ENCODE peak calls at places on chromosomes 13 and 19, in five cellular contexts. H, V, F, Q and B are unnamed samples.

GRCh38 chr13:74869846-74870245 is 612.1 kb downstream of the TBC1D4 start:
- DNase-seq in H (no peak), V (no peak), F (no peak), Q (no peak), B (no peak)

GRCh38 chr13:109833071-109833470 is 46.7 kb upstream of the IRS2 start:
- DNase-seq in H (no peak), V (no peak), F (no peak), Q (no peak), B (no peak)

GRCh38 chr13:101916108-101916757 is 463.8 kb downstream of the ITGBL1 start:
- DNase-seq in H (peak), V (peak), F (no peak), Q (peak), B (peak)

GRCh38 chr13:36345438-36346221 is 564 bp downstream of the SPART start:
- DNase-seq in H (peak), V (peak), F (no peak), Q (peak), B (peak)

GRCh38 chr13:41597348-41598041 is 140.1 kb downstream of the RGCC start:
- DNase-seq in H (no peak), V (peak), F (no peak), Q (no peak), B (no peak)

GRCh38 chr19:36916991-36917390 is 859 bp downstream of the ZNF568 start:
- DNase-seq in H (no peak), V (peak), F (no peak), Q (no peak), B (no peak)

GRCh38 chr13:101838305-101838835 is 385.9 kb downstream of the ITGBL1 start:
- DNase-seq in H (no peak), V (peak), F (no peak), Q (no peak), B (no peak)

GRCh38 chr19:8423821-8424223 is 10.7 kb downstream of the MARCHF2 start:
- DNase-seq in H (peak), V (peak), F (peak), Q (peak), B (peak)

GRCh38 chr13:21719463-21719862 is 48.6 kb downstream of the FGF9 start:
- DNase-seq in H (no peak), V (no peak), F (no peak), Q (no peak), B (no peak)

GRCh38 chr13:67069117-67069767 is 160.9 kb downstream of the PCDH9 start:
- DNase-seq in H (no peak), V (no peak), F (no peak), Q (no peak), B (no peak)

GRCh38 chr13:111184685-111185401 is 69.7 kb downstream of the ARHGEF7 start:
- DNase-seq in H (no peak), V (no peak), F (no peak), Q (no peak), B (no peak)

GRCh38 chr19:17757125-17757524 is 5.8 kb downstream of the FCHO1 start:
- DNase-seq in H (peak), V (peak), F (no peak), Q (peak), B (no peak)

GRCh38 chr13:71460179-71460578 is 406.8 kb downstream of the DACH1 start:
- DNase-seq in H (no peak), V (no peak), F (no peak), Q (no peak), B (no peak)

GRCh38 chr19:14416743-14417214 is 2.4 kb downstream of the DDX39A start:
- DNase-seq in H (no peak), V (no peak), F (no peak), Q (no peak), B (no peak)

GRCh38 chr13:107865643-107866006 is 349.7 kb downstream of the LIG4 start:
- DNase-seq in H (no peak), V (peak), F (no peak), Q (no peak), B (no peak)

GRCh38 chr19:39599116-39599515 is 3.2 kb upstream of the LGALS13 start:
- DNase-seq in H (no peak), V (peak), F (no peak), Q (no peak), B (peak)

GRCh38 chr19:55526216-55527196 is 10.4 kb downstream of the SBK2 start:
- DNase-seq in H (peak), V (peak), F (no peak), Q (peak), B (no peak)

GRCh38 chr19:55283548-55284393 is at the start of gene BRSK1:
- DNase-seq in H (peak), V (peak), F (peak), Q (peak), B (peak)

GRCh38 chr19:29232315-29232852 is 19.4 kb upstream of the UQCRFS1 start:
- DNase-seq in H (no peak), V (no peak), F (no peak), Q (no peak), B (no peak)

GRCh38 chr19:23273022-23273593 is 22.9 kb upstream of the ZNF724 start:
- DNase-seq in H (no peak), V (peak), F (no peak), Q (no peak), B (no peak)

GRCh38 chr19:17334414-17335409 is at the start of gene ANO8:
- DNase-seq in H (peak), V (peak), F (peak), Q (peak), B (peak)

GRCh38 chr13:109273326-109273751 is 513.0 kb downstream of the IRS2 start:
- DNase-seq in H (no peak), V (peak), F (no peak), Q (no peak), B (no peak)

GRCh38 chr13:24997367-24997967 is 98.5 kb upstream of the PABPC3 start:
- DNase-seq in H (no peak), V (peak), F (no peak), Q (no peak), B (peak)

GRCh38 chr13:40375522-40376171 is 290.8 kb downstream of the FOXO1 start:
- DNase-seq in H (no peak), V (no peak), F (no peak), Q (no peak), B (no peak)

GRCh38 chr13:111005808-111006494 is 91.1 kb upstream of the ANKRD10 start:
- DNase-seq in H (peak), V (peak), F (no peak), Q (peak), B (no peak)

GRCh38 chr13:25768726-25769270 is 283.0 kb downstream of the SHISA2 start:
- DNase-seq in H (no peak), V (peak), F (no peak), Q (no peak), B (no peak)

GRCh38 chr13:75481176-75482069 is 546 bp downstream of the TBC1D4 start:
- DNase-seq in H (peak), V (peak), F (no peak), Q (peak), B (peak)

GRCh38 chr13:84481958-84482357 is 599.7 kb upstream of the SLITRK1 start:
- DNase-seq in H (no peak), V (peak), F (no peak), Q (no peak), B (no peak)

GRCh38 chr13:100738176-100738855 is 63.7 kb upstream of the TMTC4 start:
- DNase-seq in H (no peak), V (no peak), F (no peak), Q (no peak), B (no peak)

GRCh38 chr19:50317115-50317514 is 12.1 kb downstream of the KCNC3 start:
- DNase-seq in H (no peak), V (no peak), F (no peak), Q (no peak), B (no peak)

GRCh38 chr19:50313812-50314536 is 15.2 kb downstream of the KCNC3 start:
- DNase-seq in H (peak), V (no peak), F (no peak), Q (no peak), B (no peak)

GRCh38 chr19:50318438-50318837 is 10.7 kb downstream of the KCNC3 start:
- DNase-seq in H (no peak), V (no peak), F (no peak), Q (no peak), B (no peak)

GRCh38 chr19:50314724-50315700 is 14.2 kb downstream of the KCNC3 start:
- DNase-seq in H (peak), V (no peak), F (no peak), Q (no peak), B (no peak)

GRCh38 chr19:50315773-50316448 is 13.3 kb downstream of the KCNC3 start:
- DNase-seq in H (no peak), V (peak), F (no peak), Q (no peak), B (no peak)
- TF ChIP-seq CTCF in H (no peak), V (no peak), F (no peak), Q (no peak), B (no peak)

DNA sequence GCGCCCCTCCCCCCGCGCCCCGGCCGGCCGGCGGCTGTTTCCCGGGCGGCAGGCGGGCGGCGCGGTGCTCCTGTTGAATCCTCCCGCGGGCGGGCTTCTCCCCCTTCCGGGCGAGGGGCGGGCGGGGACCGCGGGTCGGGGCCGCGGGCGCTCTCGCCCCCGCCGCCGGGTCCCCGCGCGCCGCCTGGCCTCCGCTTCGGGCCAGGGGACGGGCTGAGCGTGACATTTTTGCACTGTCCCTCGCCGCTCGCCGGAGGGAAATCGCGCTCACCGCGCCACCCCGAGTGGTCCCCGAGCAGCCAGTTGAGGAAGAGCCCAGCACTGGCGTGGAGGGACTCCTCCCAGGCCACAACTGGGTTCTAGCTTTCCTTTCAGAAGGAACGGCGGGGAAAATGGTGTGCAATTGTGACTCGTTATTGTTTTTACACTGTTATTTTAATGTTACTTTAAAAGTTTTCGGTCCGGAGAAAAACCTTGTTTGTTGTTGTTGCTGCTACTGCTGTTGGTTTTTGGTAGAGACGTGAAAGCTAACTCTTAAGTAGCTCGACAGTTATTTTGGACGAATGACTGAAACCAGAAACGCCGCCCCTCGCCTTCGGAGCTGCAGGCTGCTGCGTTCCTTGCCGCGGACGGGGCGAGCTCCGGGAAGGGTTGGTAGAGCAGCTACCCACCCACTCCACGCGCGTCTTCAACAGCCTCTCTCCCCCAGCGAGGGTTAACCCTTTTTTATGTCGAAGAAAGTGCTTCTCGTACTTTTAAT is 942 bp downstream of the PDS5B start:
- DNase-seq in H (peak), V (peak), F (peak), Q (peak), B (peak)
- TF ChIP-seq CTCF in H (peak), V (no peak), F (no peak), Q (no peak), B (no peak)

DNA sequence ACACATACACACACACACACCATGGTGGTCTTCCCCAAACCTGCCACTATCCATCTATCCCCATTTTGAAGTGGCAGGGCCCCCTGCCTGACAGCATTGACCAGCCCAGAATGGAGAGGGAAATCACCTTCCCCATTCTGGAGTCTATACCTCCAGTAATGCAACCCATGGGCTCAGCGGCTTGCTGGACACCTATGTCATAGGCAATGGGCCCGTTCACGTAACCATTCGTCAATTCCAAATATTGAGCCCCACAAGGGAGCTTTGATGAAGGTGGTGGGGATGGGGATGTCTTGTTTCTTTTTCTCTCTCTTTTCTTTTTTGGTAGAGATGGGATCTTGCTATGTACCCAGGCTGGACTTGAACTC is 63.1 kb downstream of the AP1M1 start:
- DNase-seq in H (no peak), V (no peak), F (no peak), Q (no peak), B (no peak)
- TF ChIP-seq CTCF in H (no peak), V (no peak), F (no peak), Q (no peak), B (no peak)

GRCh38 chr19:46727757-46728156 is 10.8 kb upstream of the PRKD2 start:
- DNase-seq in H (peak), V (no peak), F (no peak), Q (no peak), B (no peak)

GRCh38 chr19:46728208-46728607 is 11.3 kb upstream of the PRKD2 start:
- DNase-seq in H (peak), V (no peak), F (no peak), Q (peak), B (peak)

GRCh38 chr19:46729696-46730095 is 12.8 kb upstream of the PRKD2 start:
- DNase-seq in H (no peak), V (no peak), F (no peak), Q (no peak), B (no peak)

GRCh38 chr19:46730187-46730586 is 13.3 kb upstream of the PRKD2 start:
- DNase-seq in H (no peak), V (no peak), F (no peak), Q (no peak), B (no peak)

GRCh38 chr19:46728693-46729339 is 11.9 kb upstream of the PRKD2 start:
- DNase-seq in H (peak), V (peak), F (no peak), Q (peak), B (peak)
- TF ChIP-seq CTCF in H (peak), V (peak), F (peak), Q (peak), B (peak)

DNA sequence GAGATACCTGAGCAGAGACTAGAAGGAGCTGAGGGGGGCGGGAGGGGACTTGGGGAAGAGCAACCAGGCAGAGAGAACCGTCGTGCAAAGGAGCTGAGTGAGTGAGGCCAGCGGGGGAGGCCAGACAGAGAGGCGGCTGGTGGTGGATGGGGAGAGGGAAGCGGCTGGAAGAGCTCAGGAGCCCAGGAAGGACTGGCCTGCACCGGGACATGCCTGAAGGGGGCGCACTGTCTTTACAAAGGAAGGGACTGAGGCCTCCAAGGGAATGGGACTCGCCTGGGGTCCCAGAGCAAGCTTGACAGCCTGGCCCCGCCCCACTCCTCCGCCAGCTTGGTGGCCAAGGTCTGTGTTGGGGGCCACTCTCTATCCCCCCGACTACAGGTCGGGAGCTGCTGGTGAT is 14.9 kb downstream of the ONECUT3 start:
- DNase-seq in H (no peak), V (no peak), F (no peak), Q (no peak), B (peak)
- TF ChIP-seq CTCF in H (no peak), V (peak), F (peak), Q (no peak), B (no peak)

GRCh38 chr19:42024622-42025111 is 30.6 kb upstream of the ATP1A3 start:
- DNase-seq in H (no peak), V (no peak), F (no peak), Q (peak), B (no peak)

GRCh38 chr19:42021185-42021584 is 27.2 kb upstream of the ATP1A3 start:
- DNase-seq in H (no peak), V (no peak), F (no peak), Q (no peak), B (no peak)

GRCh38 chr19:42022616-42023015 is 28.6 kb upstream of the ATP1A3 start:
- DNase-seq in H (no peak), V (no peak), F (no peak), Q (no peak), B (no peak)

GRCh38 chr19:42023121-42023942 is 29.3 kb upstream of the ATP1A3 start:
- DNase-seq in H (no peak), V (no peak), F (peak), Q (no peak), B (peak)

GRCh38 chr19:42023943-42024260 is 29.9 kb upstream of the ATP1A3 start:
- DNase-seq in H (no peak), V (no peak), F (no peak), Q (no peak), B (no peak)
- TF ChIP-seq CTCF in H (no peak), V (no peak), F (no peak), Q (no peak), B (peak)

DNA sequence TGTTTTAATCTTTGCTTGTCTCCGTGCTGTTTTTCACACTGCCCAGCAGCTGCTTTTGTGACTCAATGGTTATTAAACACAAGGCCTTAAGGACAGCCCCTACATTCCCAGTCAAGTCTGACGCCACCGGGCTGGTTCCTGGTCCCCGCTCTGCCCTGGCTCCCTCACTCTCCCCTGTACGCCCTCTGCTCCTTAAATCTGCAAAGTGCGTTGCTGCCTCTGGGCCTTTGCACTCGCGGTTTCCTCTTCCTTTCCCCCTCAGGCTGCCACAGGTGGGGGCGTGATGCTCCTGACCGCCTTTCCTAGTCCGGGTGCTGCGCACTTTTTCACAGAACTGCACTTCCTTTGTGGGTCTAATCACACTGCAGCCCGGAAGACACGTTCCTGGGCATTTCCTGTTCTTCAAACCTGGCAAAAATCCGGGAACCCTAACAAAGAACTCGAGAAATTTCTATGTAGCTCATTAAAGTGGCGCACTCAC is 25.6 kb downstream of the NOSIP start:
- DNase-seq in H (no peak), V (no peak), F (no peak), Q (no peak), B (no peak)
- TF ChIP-seq CTCF in H (no peak), V (no peak), F (no peak), Q (no peak), B (no peak)